ENCODE peak calls at places on chromosomes 6 and 20, in eight cellular contexts. P is nephron progenitor cell; Y is B cell; X is pancreas; L is Peyer's patch; R is CD8-positive, alpha-beta T cell; H is HFFc6; E is GM12865. Z is an unnamed sample.

GRCh38 chr6:129709451-129709908 is 497 bp downstream of the ARHGAP18 start:
- DNase-seq in P (no peak), Y (no peak), H (peak), L (no peak), X (no peak), R (no peak), E (no peak), Z (no peak)

GRCh38 chr6:72464791-72465691 is 156.8 kb upstream of the KCNQ5 start:
- DNase-seq in P (no peak), X (peak), E (no peak), R (no peak), H (peak), L (no peak), Y (no peak), Z (no peak)

GRCh38 chr20:57316795-57317201 is 12.8 kb upstream of the SPO11 start:
- DNase-seq in E (no peak), X (no peak), H (no peak), R (no peak), L (no peak), Y (no peak), P (no peak), Z (no peak)

GRCh38 chr6:18528084-18528743 is 141.1 kb downstream of the RNF144B start:
- DNase-seq in X (no peak), L (no peak), H (peak), R (no peak), E (no peak), P (no peak), Y (no peak), Z (no peak)

GRCh38 chr6:82989891-82990290 is 75.8 kb downstream of the UBE3D start:
- DNase-seq in X (no peak), E (no peak), R (no peak), H (no peak), L (no peak), Y (no peak), P (no peak), Z (no peak)

GRCh38 chr6:143592335-143592734 is 80.8 kb upstream of the FUCA2 start:
- DNase-seq in L (no peak), H (no peak), R (no peak), E (no peak), P (no peak), Y (no peak), X (no peak), Z (no peak)

GRCh38 chr20:49630396-49630951 is 62.5 kb upstream of the PTGIS start:
- DNase-seq in X (no peak), Y (no peak), E (peak), R (no peak), H (no peak), P (no peak), L (no peak), Z (peak)

GRCh38 chr20:44642203-44643153 is 9.0 kb downstream of the ADA start:
- DNase-seq in X (peak), Y (peak), P (no peak), E (peak), H (peak), L (peak), R (peak), Z (peak)

GRCh38 chr6:132131351-132131750 is 180.2 kb upstream of the CCN2 start:
- DNase-seq in E (no peak), L (no peak), X (no peak), R (no peak), P (no peak), H (no peak), Y (no peak), Z (no peak)

GRCh38 chr20:952196-952795 is 36.2 kb upstream of the ANGPT4 start:
- DNase-seq in E (no peak), Y (no peak), H (no peak), L (no peak), X (no peak), P (no peak), R (no peak), Z (no peak)

GRCh38 chr6:21996425-21997207 is 300.2 kb downstream of the PRL start:
- DNase-seq in X (no peak), L (no peak), R (no peak), Y (no peak), E (no peak), H (no peak), P (no peak), Z (no peak)

GRCh38 chr6:35931120-35931561 is 10.2 kb upstream of the SRPK1 start:
- DNase-seq in P (peak), X (no peak), H (no peak), L (no peak), E (no peak), Y (no peak), R (no peak), Z (no peak)

GRCh38 chr6:41453232-41453631 is 92.9 kb upstream of the FOXP4 start:
- DNase-seq in H (no peak), P (no peak), X (no peak), L (no peak), R (no peak), E (no peak), Y (no peak), Z (no peak)

GRCh38 chr20:34536798-34537394 is 20.7 kb downstream of the DYNLRB1 start:
- DNase-seq in R (peak), L (no peak), E (peak), H (no peak), X (peak), P (peak), Y (peak), Z (no peak)

GRCh38 chr6:139983555-139984276 is 609.3 kb upstream of the CITED2 start:
- DNase-seq in E (no peak), Y (no peak), P (no peak), L (no peak), H (peak), R (no peak), X (no peak), Z (no peak)

GRCh38 chr6:19180348-19181073 is 656.7 kb upstream of the ID4 start:
- DNase-seq in X (peak), L (peak), R (no peak), Y (no peak), E (no peak), P (no peak), H (no peak), Z (no peak)

GRCh38 chr6:148559848-148560433 is 186.9 kb upstream of the UST start:
- DNase-seq in Y (peak), P (peak), R (peak), E (peak), L (peak), H (peak), X (peak), Z (peak)

GRCh38 chr6:156949376-156949775 is 172.2 kb downstream of the ARID1B start:
- DNase-seq in P (no peak), E (no peak), L (no peak), H (peak), X (no peak), R (no peak), Y (no peak), Z (no peak)

GRCh38 chr20:38903335-38903734 is 22.9 kb upstream of the FAM83D start:
- DNase-seq in H (no peak), Y (no peak), L (no peak), E (no peak), R (no peak), P (no peak), X (no peak), Z (no peak)

GRCh38 chr20:23013429-23013828 is 21.7 kb upstream of the SSTR4 start:
- DNase-seq in R (no peak), Y (no peak), L (no peak), P (no peak), H (no peak), E (no peak), X (no peak), Z (no peak)

GRCh38 chr6:14254505-14254904 is 136.9 kb downstream of the CD83 start:
- DNase-seq in R (no peak), X (no peak), P (no peak), Y (peak), H (no peak), L (no peak), E (peak), Z (peak)

GRCh38 chr6:143721642-143722041 is 43.9 kb downstream of the PHACTR2 start:
- DNase-seq in R (no peak), P (no peak), X (no peak), Y (no peak), E (no peak), L (no peak), H (no peak), Z (no peak)

GRCh38 chr6:134619789-134620188 is 301.9 kb upstream of the SGK1 start:
- DNase-seq in Y (no peak), H (peak), P (no peak), R (no peak), L (no peak), X (no peak), E (no peak), Z (no peak)

GRCh38 chr6:23659125-23659524 is 466.9 kb upstream of the NRSN1 start:
- DNase-seq in X (no peak), P (peak), L (no peak), R (no peak), Y (no peak), E (no peak), H (no peak), Z (no peak)

GRCh38 chr20:1338096-1338495 is 9.2 kb upstream of the SDCBP2 start:
- DNase-seq in L (no peak), E (no peak), P (no peak), Y (no peak), X (no peak), R (no peak), H (no peak), Z (no peak)

GRCh38 chr6:152720964-152721363 is 23.3 kb downstream of the MYCT1 start:
- DNase-seq in X (no peak), R (no peak), H (no peak), Y (no peak), L (no peak), P (no peak), E (peak), Z (no peak)

GRCh38 chr6:26366504-26366903 is 1.5 kb downstream of the BTN3A2 start:
- DNase-seq in R (no peak), Y (no peak), E (peak), P (no peak), X (no peak), L (no peak), H (no peak), Z (no peak)
- TF ChIP-seq CTCF in R (no peak), Y (no peak), E (no peak), P (no peak), X (no peak), L (no peak), H (no peak), Z (no peak)

GRCh38 chr6:128520436-128521301 is at the start of gene PTPRK:
- DNase-seq in E (peak), P (peak), R (peak), H (peak), L (peak), X (peak), Y (peak), Z (peak)
- TF ChIP-seq CTCF in E (peak), P (no peak), R (peak), H (peak), L (peak), X (peak), Y (peak), Z (peak)

GRCh38 chr20:8421981-8422380 is 289.9 kb downstream of the PLCB1 start:
- DNase-seq in H (peak), Y (no peak), P (no peak), L (no peak), E (no peak), R (no peak), X (no peak), Z (no peak)
- TF ChIP-seq CTCF in H (no peak), Y (no peak), P (no peak), L (no peak), E (no peak), R (no peak), X (no peak), Z (no peak)

GRCh38 chr6:137341721-137342195 is 122.6 kb upstream of the IFNGR1 start:
- DNase-seq in R (peak), X (peak), H (no peak), P (no peak), E (peak), Y (peak), L (peak), Z (peak)
- TF ChIP-seq CTCF in R (peak), X (no peak), H (peak), P (no peak), E (peak), Y (peak), L (peak), Z (peak)

GRCh38 chr6:96286503-96286902 is 235.1 kb upstream of the UFL1 start:
- DNase-seq in E (peak), Y (no peak), H (no peak), L (no peak), R (no peak), X (no peak), P (no peak), Z (no peak)
- TF ChIP-seq CTCF in E (no peak), Y (no peak), H (no peak), L (no peak), R (no peak), X (no peak), P (no peak), Z (no peak)

DNA sequence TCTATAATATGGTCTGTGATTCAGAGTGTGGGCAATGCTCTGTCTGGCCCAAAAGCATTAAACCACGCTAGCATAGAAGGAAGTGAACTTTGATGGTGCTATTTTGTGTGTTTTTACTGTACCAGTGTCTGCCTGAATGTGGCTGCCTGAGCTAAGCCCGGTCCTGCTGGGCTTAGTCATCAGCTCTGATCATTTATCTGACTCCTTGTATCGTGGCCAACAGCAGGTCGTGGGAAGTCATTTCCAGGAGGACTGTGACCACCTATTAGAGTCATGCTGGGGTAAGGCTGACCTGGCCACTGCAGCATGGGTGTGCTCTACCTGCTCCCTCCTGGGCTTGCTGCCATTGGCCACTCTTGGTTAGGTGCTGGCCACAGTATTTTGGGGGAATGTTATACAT is 239.1 kb upstream of the CEP162 start:
- DNase-seq in X (no peak), Y (no peak), E (no peak), P (no peak), R (no peak), H (peak), L (no peak), Z (no peak)
- TF ChIP-seq CTCF in X (no peak), Y (no peak), E (no peak), P (no peak), R (no peak), H (no peak), L (no peak), Z (no peak)

GRCh38 chr6:113190170-113190569 is 667.0 kb upstream of the MARCKS start:
- DNase-seq in X (no peak), Y (no peak), H (no peak), P (no peak), E (peak), R (no peak), L (no peak), Z (no peak)
- TF ChIP-seq CTCF in X (no peak), Y (no peak), H (peak), P (no peak), E (no peak), R (no peak), L (no peak), Z (no peak)

Z was measured in GM10248.